ENCODE peak calls at places on chromosomes 5 and 9, in nine cellular contexts. I is T-helper 2 cell; F is right lobe of liver; W is activated CD4-positive, CD25-positive, alpha-beta regulatory T cell treated with anti-CD3 and anti-CD28 coated beads, Interleukin-2, amount 50 U/mL, for 72 hours; C is activated CD4-positive, alpha-beta T cell treated with anti-CD3 and anti-CD28 coated beads, Interleukin-2, amount 50 U/mL, for 24 hours; V is RPMI8226; J is T-helper 17 cell; O is head of caudate nucleus; B is ureter. R is an unnamed sample.

GRCh38 chr5:126348855-126349635 is 74.2 kb upstream of the GRAMD2B start:
- DNase-seq in B (no peak), C (no peak), I (no peak), O (no peak), V (no peak), W (no peak), F (no peak), J (no peak), R (no peak)

GRCh38 chr5:179275381-179275878 is 69.8 kb downstream of the ADAMTS2 start:
- DNase-seq in W (no peak), J (no peak), I (no peak), O (no peak), V (no peak), F (no peak), C (no peak), B (no peak), R (peak; percentile 82)

GRCh38 chr5:93831449-93831848 is 90.0 kb upstream of the POU5F2 start:
- DNase-seq in V (no peak), W (no peak), B (no peak), I (no peak), C (no peak), F (no peak), O (no peak), J (no peak), R (no peak)

GRCh38 chr9:31030741-31031202 is 1353.7 kb upstream of the ACO1 start:
- DNase-seq in J (no peak), W (no peak), F (no peak), I (no peak), C (no peak), B (no peak), O (no peak), V (no peak), R (no peak)

GRCh38 chr5:96794757-96795156 is 13.0 kb downstream of the ERAP1 start:
- DNase-seq in W (no peak), I (no peak), O (no peak), B (no peak), C (no peak), V (no peak), F (no peak), J (no peak), R (no peak)

GRCh38 chr5:82873452-82873851 is 203.7 kb downstream of the TMEM167A start:
- DNase-seq in B (no peak), J (no peak), O (no peak), I (no peak), C (no peak), W (no peak), V (no peak), F (no peak), R (no peak)

GRCh38 chr5:112338681-112339337 is 80.3 kb downstream of the EPB41L4A start:
- DNase-seq in W (no peak), V (no peak), F (peak; percentile 65), I (no peak), J (no peak), O (no peak), C (no peak), B (peak; percentile 56), R (no peak)

GRCh38 chr5:42718591-42718990 is 38.0 kb upstream of the CCDC152 start:
- DNase-seq in C (no peak), W (no peak), J (no peak), B (no peak), I (no peak), O (no peak), V (peak; percentile 53), F (no peak), R (no peak)

GRCh38 chr5:38607396-38607795 is 51.0 kb upstream of the LIFR start:
- DNase-seq in V (no peak), F (no peak), B (no peak), I (no peak), C (no peak), J (no peak), W (no peak), O (no peak), R (no peak)

GRCh38 chr5:61486476-61486875 is 154.4 kb downstream of the ZSWIM6 start:
- DNase-seq in C (no peak), J (no peak), W (no peak), F (no peak), I (no peak), B (no peak), V (no peak), O (no peak), R (no peak)

GRCh38 chr9:27835746-27836145 is 262.5 kb upstream of the C9orf72 start:
- DNase-seq in I (no peak), W (no peak), C (no peak), O (no peak), B (no peak), J (no peak), F (no peak), V (no peak), R (no peak)

GRCh38 chr9:74499770-74500583 is 2.8 kb downstream of the RORB start:
- DNase-seq in B (no peak), F (no peak), I (no peak), J (no peak), W (no peak), O (peak; percentile 55), V (no peak), C (no peak), R (peak; percentile 85)

GRCh38 chr9:134835455-134835854 is 45.2 kb upstream of the FCN2 start:
- DNase-seq in W (no peak), F (no peak), C (no peak), B (no peak), V (no peak), I (no peak), J (no peak), O (no peak), R (peak; percentile 90)

GRCh38 chr5:110909950-110910349 is 161.6 kb upstream of the TSLP start:
- DNase-seq in I (no peak), J (no peak), C (no peak), V (no peak), B (no peak), O (no peak), W (no peak), F (no peak), R (no peak)

GRCh38 chr5:389197-389821 is 53.7 kb upstream of the EXOC3 start:
- DNase-seq in O (no peak), B (no peak), F (no peak), V (no peak), W (no peak), I (no peak), C (no peak), J (no peak), R (peak; percentile 71)

GRCh38 chr5:171270136-171270535 is 38.9 kb upstream of the TLX3 start:
- DNase-seq in O (no peak), J (no peak), C (no peak), B (no peak), W (no peak), F (no peak), I (no peak), V (no peak), R (no peak)

GRCh38 chr9:99307846-99308245 is 85.8 kb downstream of the SEC61B start:
- DNase-seq in O (no peak), I (no peak), C (no peak), V (no peak), F (no peak), B (no peak), J (no peak), W (no peak), R (no peak)

GRCh38 chr5:179176166-179176565 is 116.0 kb downstream of the ZNF354C start:
- DNase-seq in I (no peak), V (no peak), F (no peak), O (no peak), C (no peak), J (no peak), B (no peak), W (no peak), R (peak; percentile 68)

GRCh38 chr9:132833451-132834130 is 44.5 kb downstream of the AK8 start:
- DNase-seq in W (peak; percentile 18), F (no peak), O (no peak), J (no peak), I (no peak), V (no peak), C (no peak), B (no peak), R (peak; percentile 50)

GRCh38 chr5:172647341-172648007 is 6.4 kb downstream of the NEURL1B start:
- DNase-seq in F (no peak), C (no peak), W (no peak), I (no peak), J (no peak), O (no peak), V (no peak), B (no peak), R (no peak)

GRCh38 chr9:2299843-2300205 is 284.7 kb downstream of the SMARCA2 start:
- DNase-seq in J (no peak), F (no peak), W (no peak), B (no peak), V (no peak), I (no peak), O (peak; percentile 46), C (no peak), R (no peak)

GRCh38 chr5:144179226-144179625 is 8.6 kb downstream of the KCTD16 start:
- DNase-seq in V (no peak), B (no peak), C (no peak), O (no peak), I (no peak), F (no peak), J (no peak), W (no peak), R (no peak)

GRCh38 chr5:149381986-149382338 is 2.9 kb upstream of the IL17B start:
- DNase-seq in F (peak; percentile 70), V (peak; percentile 73), C (peak; percentile 64), B (peak; percentile 89), O (peak; percentile 85), J (peak; percentile 60), W (peak; percentile 77), I (peak; percentile 68), R (no peak)

GRCh38 chr5:8730194-8730593 is 815.7 kb downstream of the SEMA5A start:
- DNase-seq in F (no peak), I (no peak), C (no peak), J (no peak), W (no peak), B (no peak), O (no peak), V (no peak), R (no peak)

GRCh38 chr9:20309209-20309608 is 313.1 kb downstream of the MLLT3 start:
- DNase-seq in B (no peak), J (no peak), V (no peak), F (no peak), W (no peak), C (no peak), O (no peak), I (no peak), R (no peak)

GRCh38 chr5:143922718-143923117 is 110.8 kb downstream of the HMHB1 start:
- DNase-seq in C (no peak), B (no peak), W (no peak), I (no peak), V (no peak), J (no peak), F (no peak), O (no peak), R (no peak)

R was measured in chondrocyte.